ENCODE peak calls at places on chromosomes 4 and X, in seven cellular contexts. I is GM23338, L is HepG2, V is psoas muscle, T is aorta, P is esophagus squamous epithelium, B is pancreas. N is an unnamed sample. For H3K4me1, the result is how much of the 10 kb centered on the place peaks cover.

GRCh38 chrX:15849555-15849954 is 5.1 kb downstream of the AP1S2 start:
- DNase-seq in I (peak), L (no peak), V (no peak), T (no peak), P (no peak), B (no peak), N (no peak)

GRCh38 chrX:10119399-10119990 is 37.3 kb upstream of the CLCN4 start:
- DNase-seq in I (peak), L (peak), V (no peak), T (no peak), P (peak), B (no peak), N (peak)

GRCh38 chr4:81052119-81053068 is 21.9 kb downstream of the BMP3 start:
- DNase-seq in I (peak), L (peak), V (peak), T (no peak), P (no peak), B (peak), N (peak)

GRCh38 chrX:40107291-40108083 is 9.7 kb upstream of the BCOR start:
- DNase-seq in I (peak), L (no peak), V (peak), T (peak), P (no peak), B (peak), N (no peak)

GRCh38 chrX:29422034-29422433 is 793.3 kb upstream of the MAGEB2 start:
- DNase-seq in I (peak), L (no peak), V (no peak), T (no peak), P (no peak), B (no peak), N (no peak)

GRCh38 chr4:88533088-88533790 is 9.7 kb upstream of the PYURF start:
- DNase-seq in I (peak), L (no peak), V (no peak), T (no peak), P (no peak), B (no peak), N (no peak)

GRCh38 chrX:102765794-102766193 is 45.3 kb downstream of the GPRASP3 start:
- DNase-seq in I (no peak), L (no peak), V (peak), T (no peak), P (no peak), B (no peak), N (no peak)

GRCh38 chr4:168877779-168878491 is 132.1 kb downstream of the CBR4 start:
- DNase-seq in I (peak), L (no peak), V (peak), T (peak), P (no peak), B (peak), N (peak)

GRCh38 chrX:38216642-38217041 is 4.0 kb downstream of the SRPX start:
- DNase-seq in I (no peak), L (no peak), V (no peak), T (no peak), P (no peak), B (no peak), N (no peak)

GRCh38 chrX:20515841-20516461 is 249.2 kb upstream of the RPS6KA3 start:
- DNase-seq in I (no peak), L (peak), V (no peak), T (no peak), P (no peak), B (no peak), N (peak)

GRCh38 chr4:173415885-173416658 is 17.2 kb upstream of the SCRG1 start:
- DNase-seq in I (peak), L (no peak), V (peak), T (peak), P (peak), B (no peak), N (no peak)

GRCh38 chrX:65586491-65586890 is 51.9 kb upstream of the LAS1L start:
- DNase-seq in I (no peak), L (no peak), V (no peak), T (no peak), P (no peak), B (no peak), N (no peak)

GRCh38 chr4:40992472-40993298 is 221.7 kb downstream of the APBB2 start:
- DNase-seq in I (no peak), L (no peak), V (no peak), T (no peak), P (no peak), B (no peak), N (no peak)

GRCh38 chr4:40990899-40991265 is 223.5 kb downstream of the APBB2 start:
- DNase-seq in I (no peak), L (no peak), V (no peak), T (no peak), P (no peak), B (no peak), N (no peak)

GRCh38 chr4:40987151-40987550 is 227.2 kb downstream of the APBB2 start:
- DNase-seq in I (no peak), L (no peak), V (no peak), T (no peak), P (no peak), B (no peak), N (no peak)

GRCh38 chr4:40991908-40992307 is 222.4 kb downstream of the APBB2 start:
- DNase-seq in I (no peak), L (no peak), V (no peak), T (no peak), P (no peak), B (no peak), N (no peak)

GRCh38 chr4:40990202-40990898 is 224.0 kb downstream of the APBB2 start:
- DNase-seq in I (no peak), L (peak), V (no peak), T (no peak), P (no peak), B (no peak), N (no peak)
- H3K4me1 ChIP-seq in I (under half), L (under half), V (under half), T (under half), P (under half), B (under half), N (under half)

DNA sequence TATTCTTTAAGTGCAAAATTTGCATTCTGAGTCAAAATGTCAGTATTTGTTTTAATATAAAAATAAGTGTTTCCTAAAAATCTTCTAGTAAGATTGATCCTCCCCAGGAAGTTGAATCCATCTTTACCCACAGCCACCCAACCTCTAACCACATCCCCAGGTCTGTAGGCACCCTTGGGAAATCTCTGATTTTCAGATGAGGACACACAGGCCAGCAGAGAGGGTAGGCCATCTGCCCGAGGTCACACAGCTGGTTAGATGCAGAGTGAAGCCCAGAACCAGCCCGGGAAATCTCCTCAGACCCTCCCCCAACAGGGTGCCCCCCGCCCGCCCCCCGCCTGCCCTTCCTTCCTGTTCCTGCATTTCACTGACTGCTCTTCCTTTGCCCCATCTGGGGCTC is 277.5 kb downstream of the FBXW7 start:
- DNase-seq in I (no peak), L (no peak), V (no peak), T (no peak), P (no peak), B (no peak), N (no peak)
- H3K27ac ChIP-seq in I (no peak), L (no peak), V (no peak), T (no peak), P (peak), B (no peak), N (no peak)

DNA sequence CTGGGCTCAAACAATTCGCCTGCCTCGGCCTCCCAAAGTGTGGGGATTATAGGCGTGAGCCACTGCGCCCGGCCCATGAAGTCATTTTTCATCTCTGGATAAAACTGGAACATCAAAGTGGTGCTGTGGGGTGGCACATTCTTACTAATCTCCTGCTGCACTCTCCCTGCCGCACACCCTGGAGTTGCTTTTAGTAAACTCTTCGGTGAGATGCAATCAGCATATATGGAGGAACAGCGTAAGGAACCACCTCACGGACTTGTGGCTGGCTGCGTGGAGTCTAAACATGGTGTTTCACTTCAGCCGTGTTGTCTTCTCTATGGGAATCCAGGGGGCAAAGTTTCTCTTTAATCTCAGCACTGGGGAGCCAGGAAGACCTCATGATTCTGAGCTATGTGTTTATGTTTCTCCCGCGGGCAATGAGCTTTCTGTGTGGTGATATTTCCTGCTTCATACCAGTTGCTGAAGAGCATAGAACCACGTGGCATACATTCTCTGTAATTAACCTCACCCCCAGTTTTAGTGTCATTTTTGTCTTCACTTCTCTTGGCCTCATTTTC is 2.1 kb upstream of the RHOH start:
- DNase-seq in I (no peak), L (peak), V (no peak), T (no peak), P (no peak), B (no peak), N (peak)
- H3K4me3 ChIP-seq in I (no peak), L (no peak), V (no peak), T (no peak), P (no peak), B (no peak), N (peak)

GRCh38 chr4:83556836-83557235 is 20.9 kb downstream of the GPAT3 start:
- DNase-seq in I (no peak), L (no peak), V (no peak), T (no peak), P (no peak), B (no peak), N (no peak)
- H3K4me1 ChIP-seq in I (under half), L (under half), V (half or more), T (under half), P (under half), B (under half), N (under half)

GRCh38 chr4:7208509-7209451 is 16.4 kb downstream of the SORCS2 start:
- DNase-seq in I (no peak), L (no peak), V (no peak), T (no peak), P (no peak), B (no peak), N (no peak)

GRCh38 chr4:7207791-7208231 is 15.5 kb downstream of the SORCS2 start:
- DNase-seq in I (no peak), L (no peak), V (no peak), T (no peak), P (no peak), B (no peak), N (no peak)

GRCh38 chr4:7206385-7206784 is 14.0 kb downstream of the SORCS2 start:
- DNase-seq in I (no peak), L (no peak), V (peak), T (peak), P (no peak), B (no peak), N (no peak)

GRCh38 chr4:7204656-7205387 is 12.5 kb downstream of the SORCS2 start:
- DNase-seq in I (no peak), L (no peak), V (no peak), T (no peak), P (no peak), B (peak), N (no peak)

GRCh38 chr4:7206856-7207567 is 14.7 kb downstream of the SORCS2 start:
- DNase-seq in I (peak), L (no peak), V (peak), T (peak), P (no peak), B (peak), N (no peak)
- H3K27ac ChIP-seq in I (no peak), L (no peak), V (peak), T (no peak), P (peak), B (no peak), N (no peak)

GRCh38 chr4:103098746-103099421 is 750 bp downstream of the BDH2 start:
- DNase-seq in I (peak), L (no peak), V (no peak), T (no peak), P (no peak), B (no peak), N (no peak)
- H3K4me3 ChIP-seq in I (peak), L (peak), V (peak), T (peak), P (peak), B (peak), N (peak)

DNA sequence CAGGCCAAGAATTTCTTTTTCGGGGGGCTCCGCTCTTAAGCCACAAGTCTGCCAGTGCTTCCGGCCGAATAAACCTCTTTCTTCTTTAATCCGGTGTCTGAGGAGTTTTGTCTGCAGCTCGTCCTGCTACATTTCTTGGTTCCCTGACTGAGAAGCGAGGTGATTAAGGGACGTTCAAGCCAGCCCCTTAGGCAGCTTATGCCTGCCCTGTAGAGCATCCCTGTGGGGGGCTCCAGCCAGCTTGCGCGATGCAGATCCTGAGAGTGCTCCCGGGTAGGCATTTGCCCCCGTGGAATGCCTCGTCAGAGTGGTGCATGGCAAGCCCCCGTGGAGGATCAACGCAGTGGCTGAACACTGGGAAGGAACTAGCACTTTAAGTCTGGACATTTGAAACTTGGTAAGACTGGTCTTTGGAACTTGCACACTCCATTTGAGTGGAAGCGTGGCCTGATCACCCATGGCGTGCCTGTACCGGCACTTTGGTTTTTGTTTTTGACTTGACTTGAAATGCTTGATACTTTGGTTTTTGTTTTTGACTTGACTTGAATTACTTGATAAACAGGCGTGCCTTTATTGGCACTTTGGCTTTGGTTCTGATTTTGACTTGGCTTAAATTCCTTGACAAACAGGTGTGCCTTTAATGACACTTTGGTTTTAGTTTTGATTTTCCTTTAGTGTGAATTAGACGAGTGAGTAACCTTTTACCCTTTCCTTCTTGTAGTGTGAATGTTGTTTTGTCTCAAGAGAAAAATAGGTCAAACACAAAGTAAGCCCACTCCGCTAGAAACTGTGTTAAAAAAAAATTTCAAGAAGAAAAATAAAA is 6.1 kb downstream of the ACOX3 start:
- DNase-seq in I (no peak), L (no peak), V (no peak), T (no peak), P (no peak), B (no peak), N (no peak)
- H3K4me1 ChIP-seq in I (under half), L (under half), V (under half), T (under half), P (under half), B (under half), N (under half)

DNA sequence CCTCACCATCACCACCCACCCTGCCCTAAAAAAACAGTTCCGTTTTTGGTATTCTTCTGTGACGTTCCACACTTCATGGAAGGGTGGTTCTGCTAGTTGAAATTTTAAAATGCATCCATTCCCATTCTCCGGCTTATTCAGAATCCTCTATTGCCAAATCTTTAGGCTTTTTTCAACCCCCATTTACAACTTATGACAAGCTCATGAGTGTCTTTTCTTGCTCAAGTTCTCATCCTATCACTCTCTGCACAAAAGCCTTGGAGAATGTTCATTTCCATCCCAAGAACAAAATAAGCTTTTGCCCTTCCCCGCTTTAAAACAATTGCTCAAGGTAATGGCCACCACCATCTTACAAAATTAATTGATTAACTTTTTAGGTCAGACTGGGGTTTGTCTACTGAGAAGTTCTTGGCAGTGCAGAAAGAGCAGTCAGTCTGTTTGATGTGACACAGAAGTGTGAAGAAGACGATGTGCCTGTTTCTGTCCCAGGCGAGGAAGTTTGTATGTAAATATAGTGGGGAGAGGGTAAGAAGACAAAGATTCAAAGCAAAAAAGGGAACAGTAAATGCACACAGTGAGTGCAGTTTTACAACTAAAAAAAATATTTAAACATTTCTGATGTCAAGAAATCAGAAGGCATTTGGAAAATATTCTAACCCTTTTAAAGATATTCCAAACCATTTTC is 264.7 kb downstream of the RAPGEF2 start:
- DNase-seq in I (no peak), L (no peak), V (no peak), T (no peak), P (no peak), B (no peak), N (no peak)
- H3K27ac ChIP-seq in I (no peak), L (no peak), V (no peak), T (no peak), P (no peak), B (no peak), N (no peak)

DNA sequence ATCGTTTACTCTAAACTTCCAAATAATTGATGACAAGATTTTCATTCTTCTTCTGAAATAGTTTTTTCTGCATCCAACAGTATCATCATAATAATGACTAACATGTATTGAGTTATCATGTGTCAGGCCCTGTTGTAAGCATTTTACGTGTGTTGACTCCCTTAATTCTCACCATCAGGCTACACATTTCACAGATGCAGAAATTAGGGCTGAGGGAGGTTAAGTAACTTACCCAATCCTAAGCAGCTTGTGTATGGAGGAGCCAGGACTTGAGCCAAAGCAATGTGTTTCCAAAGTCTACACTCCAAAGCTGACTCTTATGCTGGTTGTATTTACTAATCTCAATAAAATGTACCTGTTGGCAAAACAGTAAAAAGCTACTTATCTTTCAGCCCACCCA is 11.2 kb upstream of the KDR start:
- DNase-seq in I (no peak), L (no peak), V (no peak), T (no peak), P (no peak), B (no peak), N (no peak)
- H3K4me3 ChIP-seq in I (no peak), L (no peak), V (no peak), T (no peak), P (no peak), B (no peak), N (no peak)

GRCh38 chr4:93030670-93031069 is 726.9 kb downstream of the GRID2 start:
- DNase-seq in I (no peak), L (no peak), V (no peak), T (no peak), P (no peak), B (no peak), N (no peak)
- H3K4me1 ChIP-seq in I (under half), L (under half), V (under half), T (under half), P (under half), B (under half), N (under half)

N was measured in naive thymus-derived CD4-positive, alpha-beta T cell.